ENCODE peak calls at places on chromosomes 16 and 17, in four cellular contexts. One of them, this sample, is unnamed.

GRCh38 chr17:48021964-48022363 is 15.6 kb downstream of the COPZ2 start:
- DNase-seq in cardiac muscle cell: no peak
- DNase-seq in mesenchymal stem cell: no peak
- DNase-seq in HCT116: no peak
- DNase-seq in this sample: no peak

GRCh38 chr17:46847204-46848191 is 3.9 kb upstream of the WNT9B start:
- DNase-seq in mesenchymal stem cell: no peak
- DNase-seq in HCT116: no peak
- DNase-seq in cardiac muscle cell: no peak
- DNase-seq in this sample: no peak

GRCh38 chr16:85396879-85397871 is 215.9 kb upstream of the GSE1 start:
- DNase-seq in cardiac muscle cell: no peak
- DNase-seq in HCT116: no peak
- DNase-seq in mesenchymal stem cell: peak
- DNase-seq in this sample: no peak

GRCh38 chr17:35373984-35374765 is 754 bp upstream of the SLFN11 start:
- DNase-seq in mesenchymal stem cell: peak
- DNase-seq in HCT116: no peak
- DNase-seq in cardiac muscle cell: peak
- DNase-seq in this sample: no peak

GRCh38 chr17:17242246-17242645 is 5.3 kb upstream of the FLCN start:
- DNase-seq in cardiac muscle cell: no peak
- DNase-seq in HCT116: no peak
- DNase-seq in mesenchymal stem cell: no peak
- DNase-seq in this sample: no peak

GRCh38 chr17:56985371-56986162 is 7.6 kb downstream of the SCPEP1 start:
- DNase-seq in cardiac muscle cell: no peak
- DNase-seq in mesenchymal stem cell: no peak
- DNase-seq in HCT116: no peak
- DNase-seq in this sample: no peak

GRCh38 chr16:89241187-89242003 is 23.9 kb downstream of the ZNF778 start:
- DNase-seq in HCT116: peak
- DNase-seq in mesenchymal stem cell: peak
- DNase-seq in cardiac muscle cell: peak
- DNase-seq in this sample: peak

GRCh38 chr16:26595199-26595598 is 471.5 kb upstream of the C16orf82 start:
- DNase-seq in mesenchymal stem cell: no peak
- DNase-seq in cardiac muscle cell: no peak
- DNase-seq in HCT116: no peak
- DNase-seq in this sample: no peak

GRCh38 chr16:28321700-28322411 is 29.5 kb downstream of the SBK1 start:
- DNase-seq in HCT116: peak
- DNase-seq in cardiac muscle cell: peak
- DNase-seq in mesenchymal stem cell: peak
- DNase-seq in this sample: no peak

GRCh38 chr17:72858826-72859495 is 233.5 kb downstream of the SLC39A11 start:
- DNase-seq in mesenchymal stem cell: no peak
- DNase-seq in HCT116: no peak
- DNase-seq in cardiac muscle cell: no peak
- DNase-seq in this sample: no peak

GRCh38 chr16:68737046-68737729 is at the start of gene CDH1:
- DNase-seq in HCT116: peak
- DNase-seq in cardiac muscle cell: no peak
- DNase-seq in mesenchymal stem cell: no peak
- DNase-seq in this sample: no peak

GRCh38 chr16:84331998-84332780 is 36.1 kb upstream of the ATP2C2 start:
- DNase-seq in HCT116: no peak
- DNase-seq in mesenchymal stem cell: no peak
- DNase-seq in cardiac muscle cell: no peak
- DNase-seq in this sample: no peak

DNA sequence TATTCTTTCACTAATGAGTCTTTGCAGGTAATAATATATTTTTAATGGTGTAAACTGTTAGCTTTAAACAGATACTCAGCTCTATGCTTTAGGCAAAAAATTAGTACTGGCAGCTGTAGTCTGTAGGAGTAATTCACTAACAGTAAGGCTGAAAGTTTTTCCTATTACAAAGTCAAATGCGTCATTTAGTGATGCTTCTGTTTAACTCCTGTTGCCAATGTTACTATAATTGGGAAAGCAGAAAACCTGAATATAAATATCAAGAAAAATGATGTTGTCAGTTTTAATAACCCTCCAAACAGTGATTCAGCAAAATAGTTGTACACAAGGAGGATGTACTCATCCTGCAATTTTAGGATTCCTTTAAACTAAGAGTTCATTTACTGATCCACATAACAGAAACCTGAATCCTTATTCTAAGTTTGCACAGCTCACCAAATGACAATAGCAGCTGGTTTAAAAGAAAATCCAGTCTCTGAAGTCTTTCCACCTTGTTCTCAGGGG is 4.3 kb downstream of the CDR2 start:
- DNase-seq in mesenchymal stem cell: peak
- DNase-seq in HCT116: no peak
- DNase-seq in cardiac muscle cell: peak
- DNase-seq in this sample: no peak
- H3K27ac ChIP-seq in mesenchymal stem cell: peak
- H3K27ac ChIP-seq in HCT116: no peak
- H3K27ac ChIP-seq in cardiac muscle cell: no peak
- H3K27ac ChIP-seq in this sample: peak

GRCh38 chr16:30187556-30187865 is 4.1 kb downstream of the CORO1A start:
- DNase-seq in mesenchymal stem cell: no peak
- DNase-seq in HCT116: no peak
- DNase-seq in cardiac muscle cell: no peak
- DNase-seq in this sample: no peak
- H3K27ac ChIP-seq in mesenchymal stem cell: no peak
- H3K27ac ChIP-seq in HCT116: no peak
- H3K27ac ChIP-seq in cardiac muscle cell: no peak
- H3K27ac ChIP-seq in this sample: no peak

DNA sequence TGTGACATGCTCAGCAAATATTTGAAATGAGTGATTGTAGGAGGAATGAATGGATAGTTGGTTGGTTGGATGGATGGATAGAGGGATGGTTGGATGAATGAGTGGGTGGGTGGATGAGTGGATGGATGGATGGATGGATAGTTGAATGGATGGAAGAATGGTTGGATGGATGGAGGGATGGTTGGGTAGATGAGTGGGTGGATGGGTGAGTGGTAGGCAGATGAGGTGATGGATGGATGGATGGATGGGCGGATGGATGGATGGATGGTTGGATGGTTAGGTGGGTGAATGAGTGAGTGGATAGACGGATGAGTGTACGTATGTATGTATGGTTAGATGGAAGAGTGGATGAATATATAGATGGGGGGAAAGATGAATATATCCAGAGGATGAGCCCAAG is 137.7 kb downstream of the RBFOX1 start:
- DNase-seq in cardiac muscle cell: no peak
- DNase-seq in mesenchymal stem cell: no peak
- DNase-seq in HCT116: no peak
- DNase-seq in this sample: no peak
- H3K27ac ChIP-seq in cardiac muscle cell: no peak
- H3K27ac ChIP-seq in mesenchymal stem cell: no peak
- H3K27ac ChIP-seq in HCT116: no peak
- H3K27ac ChIP-seq in this sample: no peak

GRCh38 chr16:49755291-49755611 is 100.7 kb downstream of the ZNF423 start:
- DNase-seq in mesenchymal stem cell: peak
- DNase-seq in cardiac muscle cell: peak
- DNase-seq in HCT116: peak
- DNase-seq in this sample: no peak
- H3K27ac ChIP-seq in mesenchymal stem cell: peak
- H3K27ac ChIP-seq in cardiac muscle cell: no peak
- H3K27ac ChIP-seq in HCT116: no peak
- H3K27ac ChIP-seq in this sample: no peak

DNA sequence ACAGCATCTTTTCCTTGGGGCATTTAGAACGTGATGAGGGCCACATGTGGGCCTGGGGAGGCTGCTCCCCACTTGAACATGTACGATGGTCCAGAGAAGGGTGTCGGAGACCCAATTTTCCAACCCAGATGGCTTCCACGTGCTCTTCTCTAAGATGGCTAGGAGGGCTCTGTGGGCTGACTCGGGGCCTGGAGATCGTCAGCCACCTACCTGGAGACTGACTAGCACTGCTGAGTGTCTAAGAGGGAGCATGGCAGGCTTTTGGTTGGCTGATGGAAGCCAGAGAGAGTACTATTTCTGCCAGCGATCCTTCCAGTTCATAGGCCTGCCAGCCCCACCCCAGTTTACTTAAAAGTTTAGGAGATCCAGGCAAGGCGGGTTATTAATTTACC is 60.2 kb upstream of the CLEC18A start:
- DNase-seq in cardiac muscle cell: no peak
- DNase-seq in HCT116: no peak
- DNase-seq in mesenchymal stem cell: no peak
- DNase-seq in this sample: no peak
- H3K27ac ChIP-seq in cardiac muscle cell: peak
- H3K27ac ChIP-seq in HCT116: no peak
- H3K27ac ChIP-seq in mesenchymal stem cell: peak
- H3K27ac ChIP-seq in this sample: peak

This sample was measured in epithelial cell of prostate.